ENCODE peak calls at places on chromosome 20, in nine cellular contexts. G, R, H, K, Q, L, X, S and Y are unnamed samples. For H3K27me3, the result is how much of the 10 kb centered on the place peaks cover.

GRCh38 chr20:43838703-43839060 is 76.0 kb upstream of the TOX2 start:
- ATAC-seq in G (peak), R (peak), H (no peak), K (no peak), Q (no peak), L (no peak), X (no peak), S (no peak), Y (no peak)

GRCh38 chr20:43825635-43826034 is 89.0 kb upstream of the TOX2 start:
- ATAC-seq in G (no peak), R (peak), H (no peak), K (no peak), Q (no peak), L (no peak), X (no peak), S (no peak), Y (no peak)

GRCh38 chr20:3633913-3634478 is 29.2 kb downstream of the GFRA4 start:
- ATAC-seq in G (no peak), R (no peak), H (no peak), K (no peak), Q (no peak), L (no peak), X (no peak), S (no peak), Y (no peak)

GRCh38 chr20:61442718-61443117 is 190.7 kb downstream of the CDH4 start:
- ATAC-seq in G (no peak), R (no peak), H (no peak), K (no peak), Q (no peak), L (no peak), X (no peak), S (no peak), Y (no peak)

GRCh38 chr20:53914861-53915458 is 155.4 kb downstream of the BCAS1 start:
- ATAC-seq in G (no peak), R (peak), H (no peak), K (peak), Q (no peak), L (no peak), X (no peak), S (peak), Y (no peak)

GRCh38 chr20:1423625-1424106 is 30.8 kb upstream of the FKBP1A start:
- ATAC-seq in G (peak), R (peak), H (peak), K (peak), Q (peak), L (peak), X (no peak), S (no peak), Y (no peak)

GRCh38 chr20:36732456-36732855 is 13.4 kb downstream of the NDRG3 start:
- ATAC-seq in G (no peak), R (no peak), H (no peak), K (no peak), Q (no peak), L (no peak), X (no peak), S (no peak), Y (no peak)

GRCh38 chr20:25146976-25147375 is 48.5 kb upstream of the ENTPD6 start:
- ATAC-seq in G (no peak), R (no peak), H (no peak), K (no peak), Q (no peak), L (no peak), X (no peak), S (no peak), Y (no peak)

GRCh38 chr20:35478804-35479472 is 23.5 kb downstream of the CEP250 start:
- ATAC-seq in G (no peak), R (peak), H (no peak), K (no peak), Q (no peak), L (peak), X (no peak), S (peak), Y (no peak)

GRCh38 chr20:63045991-63046390 is 39.2 kb upstream of the BHLHE23 start:
- ATAC-seq in G (no peak), R (no peak), H (no peak), K (no peak), Q (no peak), L (no peak), X (no peak), S (no peak), Y (no peak)

GRCh38 chr20:63048516-63049190 is 41.9 kb upstream of the BHLHE23 start:
- ATAC-seq in G (no peak), R (no peak), H (no peak), K (no peak), Q (no peak), L (peak), X (no peak), S (no peak), Y (no peak)

GRCh38 chr20:63047946-63048345 is 41.2 kb upstream of the BHLHE23 start:
- ATAC-seq in G (no peak), R (no peak), H (no peak), K (no peak), Q (no peak), L (no peak), X (no peak), S (no peak), Y (no peak)

GRCh38 chr20:63046841-63047240 is 40.1 kb upstream of the BHLHE23 start:
- ATAC-seq in G (no peak), R (no peak), H (no peak), K (no peak), Q (no peak), L (no peak), X (no peak), S (no peak), Y (no peak)

DNA sequence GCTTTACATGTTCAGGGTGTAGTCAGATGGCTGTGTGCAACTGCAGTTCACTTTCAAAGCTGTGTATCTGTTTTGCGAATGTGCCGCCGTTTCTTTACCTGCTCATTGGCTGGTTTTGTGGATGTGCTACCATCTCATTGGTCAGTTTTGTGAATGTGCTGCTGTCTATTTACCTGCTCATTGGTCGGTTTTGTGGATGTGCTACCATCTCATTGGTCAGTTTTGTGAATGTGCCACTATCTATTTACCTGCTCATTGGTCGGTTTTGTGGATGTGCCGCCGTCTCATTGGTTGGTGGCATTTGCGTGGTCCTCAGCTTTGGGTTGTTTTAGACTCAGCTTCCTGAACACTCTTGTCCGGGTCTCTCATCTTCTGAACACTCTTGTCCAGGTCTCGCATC is 40.5 kb upstream of the BHLHE23 start:
- ATAC-seq in G (no peak), R (no peak), H (no peak), K (no peak), Q (no peak), L (no peak), X (no peak), S (no peak), Y (no peak)
- H3K27me3 ChIP-seq in G (under half), R (under half), H (under half), K (half or more), Q (under half), L (under half), X (under half), S (under half), Y (half or more)

DNA sequence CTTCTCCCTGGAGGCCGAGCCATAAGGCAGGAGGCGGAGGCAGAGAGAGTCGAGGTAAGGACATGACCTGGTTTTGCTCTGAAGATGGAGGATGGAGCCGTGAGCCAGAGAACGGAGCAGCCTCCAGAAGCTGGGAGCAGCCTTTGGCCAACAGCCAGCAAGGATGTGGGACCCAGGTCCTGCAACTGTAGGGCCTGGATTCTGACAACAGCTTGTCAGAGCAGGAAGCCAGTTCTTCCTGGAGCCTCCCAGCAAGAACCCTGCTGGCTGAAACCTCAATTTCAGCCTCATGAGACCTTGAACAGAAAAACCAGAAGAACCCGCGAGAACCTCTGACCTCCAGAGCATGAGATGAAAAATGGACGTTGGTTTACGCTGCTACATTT is 13.4 kb upstream of the MRGBP start:
- ATAC-seq in G (no peak), R (no peak), H (no peak), K (no peak), Q (no peak), L (no peak), X (peak), S (no peak), Y (no peak)
- TF ChIP-seq CTCF in G (no peak), R (no peak), H (no peak), K (no peak), Q (no peak), L (no peak), X (peak), S (no peak), Y (no peak)

GRCh38 chr20:59604770-59605665 is 678 bp downstream of the PHACTR3 start:
- ATAC-seq in G (no peak), R (no peak), H (no peak), K (peak), Q (no peak), L (no peak), X (peak), S (no peak), Y (no peak)
- H3K27me3 ChIP-seq in G (under half), R (under half), H (under half), K (half or more), Q (half or more), L (under half), X (half or more), S (under half), Y (half or more)

DNA sequence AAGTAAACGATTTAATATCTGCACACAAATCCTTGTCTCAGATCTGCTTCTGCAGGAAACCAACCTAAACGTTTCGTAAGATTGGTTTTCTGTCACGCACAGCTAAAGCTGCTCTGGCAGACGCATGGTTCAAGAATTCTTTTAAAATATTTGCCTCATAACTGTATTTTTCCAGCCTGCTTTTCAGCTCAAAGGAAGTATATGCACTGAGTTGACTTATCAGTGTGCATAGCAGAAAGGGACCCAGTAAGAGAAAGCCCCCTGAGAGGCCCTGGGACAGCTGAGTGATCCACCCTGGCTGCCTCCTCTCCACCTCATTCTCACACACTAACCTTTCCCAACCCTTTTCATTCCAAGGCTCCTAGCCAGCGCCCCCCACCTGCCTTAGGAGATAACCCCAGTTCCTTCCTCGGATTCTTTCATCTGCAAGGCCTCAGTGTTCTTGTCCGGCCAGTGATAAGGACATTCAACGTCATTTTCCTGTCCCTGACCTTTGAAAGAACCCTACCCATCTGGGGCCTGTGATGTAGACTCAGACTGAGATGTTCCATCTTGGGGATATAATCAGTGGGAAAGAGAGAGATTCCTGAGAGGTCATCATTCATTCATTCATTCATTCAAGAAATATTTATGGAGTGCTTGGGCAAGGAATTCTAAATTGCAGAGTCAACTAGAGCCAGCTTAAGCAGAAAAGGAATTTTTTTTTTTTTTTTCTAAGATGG is 22.4 kb upstream of the SLC9A8 start:
- ATAC-seq in G (no peak), R (no peak), H (peak), K (no peak), Q (peak), L (peak), X (peak), S (peak), Y (peak)
- TF ChIP-seq CTCF in G (no peak), R (no peak), H (no peak), K (no peak), Q (peak), L (no peak), X (no peak), S (no peak), Y (no peak)